ENCODE peak calls at places on chromosomes 3 and 15, in six cellular contexts. T, O, V, A, K and Q are unnamed samples. For H3K36me3 and H3K4me1, the result is how much of the 10 kb centered on the place peaks cover.

GRCh38 chr3:141485578-141486415 is 1.0 kb upstream of the RASA2 start:
- DNase-seq in T (no peak), O (no peak), V (peak), A (peak), K (peak), Q (no peak)

GRCh38 chr3:33113772-33114621 is at the start of gene CRTAP:
- DNase-seq in T (peak), O (peak), V (peak), A (peak), K (peak), Q (peak)

GRCh38 chr15:78084359-78084750 is 6.8 kb upstream of the TBC1D2B start:
- DNase-seq in T (no peak), O (no peak), V (no peak), A (no peak), K (no peak), Q (no peak)

GRCh38 chr3:13352621-13353131 is 67.4 kb downstream of the NUP210 start:
- DNase-seq in T (no peak), O (no peak), V (no peak), A (no peak), K (no peak), Q (no peak)

GRCh38 chr3:179528786-179529185 is 33.9 kb upstream of the ACTL6A start:
- DNase-seq in T (no peak), O (no peak), V (peak), A (no peak), K (no peak), Q (no peak)

GRCh38 chr3:151386063-151386462 is 1.5 kb upstream of the P2RY12 start:
- DNase-seq in T (no peak), O (no peak), V (no peak), A (no peak), K (no peak), Q (no peak)

GRCh38 chr3:73602171-73602570 is 22.6 kb downstream of the PDZRN3 start:
- DNase-seq in T (no peak), O (no peak), V (no peak), A (no peak), K (no peak), Q (peak)

GRCh38 chr15:41487376-41487775 is 6.3 kb upstream of the ITPKA start:
- DNase-seq in T (no peak), O (no peak), V (no peak), A (no peak), K (no peak), Q (no peak)

GRCh38 chr3:187945374-187945773 is 200.1 kb upstream of the BCL6 start:
- DNase-seq in T (no peak), O (no peak), V (no peak), A (no peak), K (no peak), Q (no peak)

GRCh38 chr15:77430652-77431051 is 10.0 kb downstream of the HMG20A start:
- DNase-seq in T (no peak), O (no peak), V (no peak), A (no peak), K (no peak), Q (no peak)

GRCh38 chr3:135215516-135215915 is 420.5 kb downstream of the EPHB1 start:
- DNase-seq in T (no peak), O (no peak), V (no peak), A (no peak), K (no peak), Q (no peak)

GRCh38 chr3:108037770-108038169 is 53.1 kb downstream of the CD47 start:
- DNase-seq in T (no peak), O (no peak), V (no peak), A (no peak), K (no peak), Q (no peak)
- H3K36me3 ChIP-seq in T (under half), O (under half), V (under half), A (under half), K (under half), Q (under half)

GRCh38 chr3:43286115-43286885 is at the start of gene SNRK:
- DNase-seq in T (peak), O (peak), V (peak), A (peak), K (peak), Q (peak)
- H3K4me1 ChIP-seq in T (under half), O (under half), V (under half), A (under half), K (under half), Q (under half)

DNA sequence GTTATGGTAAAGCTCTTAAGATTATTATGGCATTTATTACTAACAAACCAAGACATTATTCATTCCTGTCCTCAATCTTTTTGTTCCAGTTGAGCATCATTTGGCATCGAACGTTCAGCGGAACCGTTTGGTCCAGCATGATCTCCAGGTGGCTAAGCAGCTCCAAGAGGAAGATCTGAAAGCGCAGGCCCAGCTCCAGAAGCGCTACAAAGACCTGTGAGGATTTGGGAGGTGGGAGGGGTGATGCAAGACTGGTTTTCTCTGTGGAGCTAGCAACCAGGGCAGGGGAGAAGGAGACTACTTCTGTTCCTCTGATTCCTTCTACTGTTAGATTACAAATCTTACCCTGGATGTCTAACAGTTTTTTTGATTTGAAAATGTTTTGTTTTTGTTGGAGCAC is 27.6 kb upstream of the UTS2B start:
- DNase-seq in T (peak), O (no peak), V (no peak), A (no peak), K (no peak), Q (no peak)
- H3K36me3 ChIP-seq in T (half or more), O (half or more), V (under half), A (half or more), K (under half), Q (under half)

GRCh38 chr3:132892956-132893355 is 145.2 kb upstream of the TMEM108 start:
- DNase-seq in T (no peak), O (no peak), V (no peak), A (no peak), K (no peak), Q (no peak)
- H3K4me1 ChIP-seq in T (under half), O (under half), V (under half), A (under half), K (under half), Q (under half)

GRCh38 chr15:64710664-64711441 is 64.5 kb downstream of the RBPMS2 start:
- DNase-seq in T (no peak), O (no peak), V (no peak), A (no peak), K (no peak), Q (no peak)
- H3K36me3 ChIP-seq in T (half or more), O (under half), V (under half), A (under half), K (under half), Q (under half)

GRCh38 chr3:15318661-15319060 is 13.7 kb downstream of the SH3BP5 start:
- DNase-seq in T (no peak), O (no peak), V (no peak), A (no peak), K (no peak), Q (no peak)
- H3K4me1 ChIP-seq in T (under half), O (under half), V (under half), A (under half), K (under half), Q (under half)